ENCODE peak calls at places on chromosome 21, in nine cellular contexts. K, A, S, O, R, N, P, T and J are unnamed samples.

GRCh38 chr21:32819702-32820101 is 48.1 kb upstream of the PAXBP1 start:
- DNase-seq in P (no peak), S (no peak), O (no peak), K (no peak), A (no peak), N (peak; percentile 95), R (no peak), T (no peak), J (no peak)

GRCh38 chr21:45353200-45353599 is 51.8 kb upstream of the COL18A1 start:
- DNase-seq in K (no peak), O (no peak), S (no peak), T (no peak), P (no peak), R (no peak), A (peak; percentile 2), N (no peak), J (no peak)

GRCh38 chr21:44752701-44753235 is 41.4 kb upstream of the TSPEAR start:
- DNase-seq in P (no peak), N (peak; percentile 22), A (no peak), T (no peak), O (no peak), K (no peak), S (no peak), R (no peak), J (no peak)

GRCh38 chr21:24897883-24898282 is 709.4 kb downstream of the MRPL39 start:
- DNase-seq in T (no peak), N (no peak), K (no peak), R (no peak), S (no peak), O (no peak), A (no peak), P (no peak), J (no peak)

GRCh38 chr21:44555200-44555875 is 3.3 kb downstream of the KRTAP10-3 start:
- DNase-seq in S (peak; percentile 39), A (no peak), R (no peak), O (no peak), P (no peak), N (no peak), T (no peak), K (no peak), J (no peak)

GRCh38 chr21:10521091-10521598 is at the start of gene TPTE:
- DNase-seq in K (no peak), S (no peak), T (no peak), P (no peak), O (no peak), A (no peak), R (no peak), N (no peak), J (no peak)

GRCh38 chr21:46151989-46152938 is 3.1 kb downstream of the FTCD start:
- DNase-seq in K (no peak), P (no peak), A (no peak), N (no peak), R (no peak), S (peak; percentile 46), T (no peak), O (no peak), J (no peak)

GRCh38 chr21:31299291-31300147 is 44.5 kb downstream of the TIAM1 start:
- DNase-seq in A (no peak), O (no peak), P (no peak), K (no peak), S (no peak), N (no peak), R (no peak), T (no peak), J (no peak)

GRCh38 chr21:43362306-43362927 is 64.5 kb downstream of the SIK1 start:
- DNase-seq in R (peak; percentile 85), T (peak; percentile 48), A (peak; percentile 83), O (peak; percentile 84), K (peak; percentile 39), S (peak; percentile 63), P (no peak), N (peak; percentile 70), J (no peak)

GRCh38 chr21:34073749-34074282 is 438 bp downstream of the MRPS6 start:
- DNase-seq in T (peak; percentile 32), S (peak; percentile 54), P (peak; percentile 33), N (no peak), K (peak; percentile 62), O (peak; percentile 22), A (peak; percentile 58), R (peak; percentile 20), J (no peak)

GRCh38 chr21:34598931-34599400 is 15.9 kb downstream of the RCAN1 start:
- DNase-seq in R (no peak), P (no peak), S (no peak), T (no peak), K (no peak), A (no peak), N (peak; percentile 14), O (no peak), J (no peak)

GRCh38 chr21:41681939-41682718 is 84.7 kb downstream of the RIPK4 start:
- DNase-seq in T (no peak), S (no peak), A (no peak), R (no peak), O (no peak), K (no peak), N (no peak), P (no peak), J (no peak)

GRCh38 chr21:44428281-44428942 is 26.9 kb upstream of the LRRC3 start:
- DNase-seq in R (peak; percentile 36), K (no peak), N (peak; percentile 12), A (no peak), O (no peak), S (peak; percentile 83), T (peak; percentile 25), P (peak; percentile 16), J (no peak)

GRCh38 chr21:34333150-34333739 is 30.6 kb upstream of the KCNE2 start:
- DNase-seq in S (no peak), R (no peak), N (no peak), O (no peak), P (no peak), T (no peak), K (no peak), A (no peak), J (peak; percentile 74)

GRCh38 chr21:32347887-32348450 is 44.8 kb downstream of the URB1 start:
- DNase-seq in K (no peak), N (no peak), R (no peak), S (no peak), P (no peak), O (no peak), A (no peak), T (no peak), J (no peak)

GRCh38 chr21:18722193-18722592 is 318.6 kb upstream of the TMPRSS15 start:
- DNase-seq in R (no peak), K (no peak), S (no peak), O (peak; percentile 18), P (no peak), N (no peak), A (no peak), T (no peak), J (no peak)